ENCODE peak calls at places on chromosomes 1 and 21, in four cellular contexts. Z is heart left ventricle; O is CD8-positive, alpha-beta T cell; C is CD4-positive, CD25-positive, alpha-beta regulatory T cell. W is an unnamed sample.

GRCh38 chr1:189007824-189008223 is 1469.8 kb downstream of the BRINP3 start:
- DNase-seq in Z (no peak), O (no peak), C (no peak), W (no peak)

GRCh38 chr1:48688102-48688760 is 88.5 kb downstream of the BEND5 start:
- DNase-seq in Z (no peak), O (no peak), C (no peak), W (no peak)

GRCh38 chr1:34982820-34983376 is 2.2 kb downstream of the TMEM35B start:
- DNase-seq in Z (no peak), O (no peak), C (no peak), W (no peak)

GRCh38 chr1:201750934-201751333 is 78.0 kb upstream of the IPO9 start:
- DNase-seq in Z (no peak), O (no peak), C (no peak), W (no peak)

GRCh38 chr1:14929547-14930223 is 223.9 kb upstream of the TMEM51 start:
- DNase-seq in Z (no peak), O (no peak), C (no peak), W (no peak)

GRCh38 chr21:28614816-28615215 is 377.9 kb downstream of the LTN1 start:
- DNase-seq in Z (no peak), O (no peak), C (no peak), W (no peak)

GRCh38 chr1:226443033-226443432 is 35.1 kb upstream of the PARP1 start:
- DNase-seq in Z (no peak), O (no peak), C (no peak), W (no peak)

GRCh38 chr1:18974005-18974404 is 17.5 kb upstream of the IFFO2 start:
- DNase-seq in Z (no peak), O (no peak), C (no peak), W (no peak)

GRCh38 chr1:236185687-236186086 is 43.3 kb downstream of the GPR137B start:
- DNase-seq in Z (no peak), O (no peak), C (no peak), W (no peak)

GRCh38 chr1:200535605-200536004 is 84.9 kb downstream of the KIF14 start:
- DNase-seq in Z (no peak), O (no peak), C (no peak), W (no peak)

GRCh38 chr1:107990606-107991005 is 25.6 kb upstream of the VAV3 start:
- DNase-seq in Z (no peak), O (no peak), C (no peak), W (no peak)

GRCh38 chr1:7993593-7994479 is 32.3 kb downstream of the ERRFI1 start:
- DNase-seq in Z (no peak), O (no peak), C (no peak), W (no peak)

GRCh38 chr1:207088161-207088560 is 499 bp upstream of the C4BPB start:
- DNase-seq in Z (no peak), O (no peak), C (no peak), W (no peak)

GRCh38 chr1:59137968-59138367 is 158.9 kb upstream of the FGGY start:
- DNase-seq in Z (no peak), O (no peak), C (no peak), W (no peak)

GRCh38 chr1:23592209-23592905 is 33.1 kb upstream of the ID3 start:
- DNase-seq in Z (no peak), O (no peak), C (peak; percentile 35), W (no peak)

GRCh38 chr1:10508511-10508951 is 33.8 kb downstream of the PEX14 start:
- DNase-seq in Z (no peak), O (no peak), C (no peak), W (peak; percentile 46)

GRCh38 chr1:26761217-26761616 is 26.5 kb upstream of the PIGV start:
- DNase-seq in Z (no peak), O (no peak), C (no peak), W (no peak)

GRCh38 chr1:17438176-17438976 is 1.1 kb downstream of the RCC2 start:
- DNase-seq in Z (peak; percentile 79), O (peak; percentile 53), C (peak; percentile 55), W (peak; percentile 77)

GRCh38 chr1:162973381-162973795 is 95.8 kb upstream of the RGS4 start:
- DNase-seq in Z (no peak), O (no peak), C (no peak), W (no peak)

GRCh38 chr1:235557495-235557894 is 53.2 kb upstream of the B3GALNT2 start:
- DNase-seq in Z (no peak), O (no peak), C (no peak), W (no peak)

GRCh38 chr21:16942703-16943102 is 570.1 kb upstream of the CXADR start:
- DNase-seq in Z (no peak), O (no peak), C (no peak), W (no peak)

GRCh38 chr1:3311711-3312110 is 142.8 kb upstream of the ARHGEF16 start:
- DNase-seq in Z (no peak), O (no peak), C (no peak), W (no peak)

GRCh38 chr1:180923887-180924286 is 11.2 kb downstream of the KIAA1614 start:
- DNase-seq in Z (no peak), O (no peak), C (no peak), W (no peak)

GRCh38 chr1:180924939-180925338 is 12.2 kb downstream of the KIAA1614 start:
- DNase-seq in Z (no peak), O (no peak), C (no peak), W (peak; percentile 14)

GRCh38 chr1:180922637-180923023 is 9.9 kb downstream of the KIAA1614 start:
- DNase-seq in Z (no peak), O (no peak), C (no peak), W (peak; percentile 18)

GRCh38 chr1:180921891-180922636 is 9.4 kb downstream of the KIAA1614 start:
- DNase-seq in Z (no peak), O (no peak), C (no peak), W (no peak)

DNA sequence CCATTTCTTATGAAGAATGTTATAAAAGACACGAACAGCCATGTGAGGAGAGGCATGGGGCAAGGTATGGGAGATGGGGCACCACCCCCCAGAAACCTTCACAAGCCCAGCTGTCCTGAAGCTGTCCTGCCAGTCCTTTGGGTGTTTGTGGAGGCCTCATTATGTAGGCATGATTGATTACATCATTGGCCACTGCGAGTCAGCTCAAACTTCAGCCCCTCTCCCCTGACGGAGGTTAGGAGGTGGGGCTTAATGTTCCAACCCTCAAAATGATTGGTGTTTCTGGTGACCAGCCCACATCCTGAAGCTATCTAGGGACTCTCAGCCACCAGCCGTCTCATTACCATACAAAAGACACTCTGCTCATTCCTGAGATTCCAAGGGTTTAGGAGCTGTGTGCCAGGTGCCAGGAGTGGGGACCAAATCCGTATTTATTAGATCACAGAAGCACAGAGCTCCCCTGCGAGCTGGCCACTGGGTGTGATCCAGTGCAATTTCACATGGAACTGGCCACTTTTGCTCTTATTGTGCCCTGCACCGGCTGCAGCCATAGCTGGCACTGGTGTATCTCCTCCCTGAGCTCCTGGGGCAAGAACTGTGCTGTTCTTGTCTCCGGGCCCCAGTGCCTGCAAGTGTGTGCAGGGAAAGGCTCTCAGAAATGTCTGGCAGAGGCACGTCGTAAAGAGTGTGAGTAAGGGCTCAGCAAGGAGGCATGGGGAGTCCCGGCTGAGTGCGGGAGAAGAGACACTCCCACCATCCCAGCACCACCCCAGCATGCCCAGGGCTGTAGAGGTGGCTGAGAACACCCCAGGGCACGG is 10.5 kb downstream of the KIAA1614 start:
- DNase-seq in Z (no peak), O (no peak), C (no peak), W (no peak)
- H3K27ac ChIP-seq in Z (no peak overlapping the region), O (no peak overlapping the region), C (no peak overlapping the region), W (no peak overlapping the region)

GRCh38 chr1:66539491-66539890 is 5.5 kb downstream of the SGIP1 start:
- DNase-seq in Z (no peak), O (no peak), C (no peak), W (no peak)

GRCh38 chr1:66537718-66538117 is 3.8 kb downstream of the SGIP1 start:
- DNase-seq in Z (no peak), O (no peak), C (no peak), W (no peak)

GRCh38 chr1:66542314-66542713 is 8.4 kb downstream of the SGIP1 start:
- DNase-seq in Z (no peak), O (no peak), C (no peak), W (no peak)

GRCh38 chr1:66542811-66543767 is 9.1 kb downstream of the SGIP1 start:
- DNase-seq in Z (peak; percentile 89), O (no peak), C (no peak), W (peak; percentile 80)

DNA sequence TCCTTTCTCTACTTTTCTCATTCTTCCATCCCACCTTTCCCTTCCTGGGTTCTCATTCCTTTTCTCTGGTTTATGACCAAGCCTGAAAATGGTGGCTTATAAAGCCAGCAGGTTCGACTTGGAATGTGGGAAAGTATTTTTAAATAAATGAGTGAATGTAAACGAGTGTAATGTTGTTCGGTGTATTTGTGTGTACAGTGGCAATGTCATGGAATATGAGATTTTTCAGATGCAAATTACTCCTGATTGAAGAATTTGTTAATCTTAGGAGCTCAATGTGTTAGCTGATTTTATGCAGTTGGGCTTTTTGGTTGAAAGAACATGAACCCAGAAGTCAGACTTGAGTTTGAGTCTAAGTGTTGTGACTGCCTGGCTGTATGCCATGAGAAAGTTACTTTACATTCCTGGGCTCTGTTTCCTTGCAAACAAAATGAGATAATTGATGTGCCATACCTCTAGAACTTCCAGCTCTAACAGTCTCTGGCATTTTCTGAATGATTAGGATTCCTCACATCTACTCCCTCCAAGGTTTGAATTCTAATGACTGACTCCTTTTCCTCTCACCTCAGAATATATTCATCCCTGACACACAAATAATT is 6.6 kb downstream of the SGIP1 start:
- DNase-seq in Z (no peak), O (no peak), C (no peak), W (no peak)
- H3K4me1 ChIP-seq in Z (peaks cover 21% of the 10 kb centered on the region), O (no peaks in the 10 kb centered on the region), C (no peaks in the 10 kb centered on the region), W (peaks cover 11% of the 10 kb centered on the region)

GRCh38 chr1:37558411-37558810 is 1.7 kb downstream of the DNALI1 start:
- DNase-seq in Z (no peak), O (no peak), C (no peak), W (no peak)

GRCh38 chr1:37553927-37554808 is at the start of gene SNIP1:
- DNase-seq in Z (peak; percentile 94), O (peak; percentile 85), C (peak; percentile 93), W (peak; percentile 94)

GRCh38 chr1:37557402-37557801 is 662 bp downstream of the DNALI1 start:
- DNase-seq in Z (no peak), O (no peak), C (no peak), W (no peak)

GRCh38 chr1:37559080-37559479 is 2.3 kb downstream of the DNALI1 start:
- DNase-seq in Z (no peak), O (no peak), C (no peak), W (no peak)

DNA sequence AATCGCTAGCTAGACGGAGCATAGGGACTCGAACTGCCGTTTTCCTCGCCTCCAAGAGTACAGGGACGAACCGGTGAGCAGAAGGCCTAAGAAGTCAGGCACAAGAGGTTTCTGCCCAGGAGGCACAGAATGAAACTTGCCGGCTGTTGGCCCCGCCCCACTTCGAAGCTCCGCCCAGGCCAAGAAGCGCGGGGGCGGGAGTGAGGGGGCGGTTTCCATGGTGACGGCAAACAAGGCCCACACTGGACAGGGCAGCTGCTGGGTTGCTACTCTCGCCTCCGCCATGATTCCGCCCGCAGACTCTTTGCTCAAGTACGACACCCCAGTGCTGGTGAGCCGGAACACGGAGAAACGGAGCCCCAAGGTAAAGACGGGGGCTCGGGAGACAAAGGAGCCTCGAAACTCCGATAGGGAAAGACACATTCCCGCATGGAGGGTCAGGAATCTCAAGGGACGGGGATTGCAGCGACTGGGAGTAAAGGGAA is at the start of gene DNALI1:
- DNase-seq in Z (peak; percentile 78), O (no peak), C (no peak), W (peak; percentile 91)
- H3K27ac ChIP-seq in Z (no peak within 1 kb of the TSS), O (no peak within 1 kb of the TSS), C (no peak within 1 kb of the TSS), W (no peak within 1 kb of the TSS)

DNA sequence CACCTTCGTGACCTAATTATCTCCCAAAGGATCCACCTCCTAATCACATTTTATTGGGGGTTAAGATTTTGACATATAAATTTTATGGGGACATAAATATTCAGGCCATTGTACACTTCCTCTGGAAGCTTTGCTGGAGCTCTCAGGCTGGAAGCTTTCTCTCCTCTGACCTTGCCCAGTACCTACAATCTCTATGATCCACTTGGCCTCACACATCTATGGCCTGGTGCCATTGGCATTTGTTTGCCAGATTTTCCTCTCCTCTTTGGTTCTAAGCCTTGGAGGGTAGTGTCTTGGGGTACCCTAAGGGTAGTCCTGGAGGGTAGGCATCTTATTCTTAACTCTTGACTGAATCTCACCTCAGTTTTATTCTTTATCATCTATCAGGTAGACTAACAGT is 79.0 kb downstream of the HLX start:
- DNase-seq in Z (no peak), O (no peak), C (no peak), W (no peak)
- H3K4me1 ChIP-seq in Z (no peaks in the 10 kb centered on the region), O (no peaks in the 10 kb centered on the region), C (no peaks in the 10 kb centered on the region), W (peaks cover 2% of the 10 kb centered on the region)

W was measured in right lobe of liver.